ENCODE peak calls at places on chromosomes 6 and 20, in eight cellular contexts. W is pancreas, X is RWPE2, K is mesendoderm, B is endodermal cell, U is SJSA1, Z is H9, O is breast epithelium. A is an unnamed sample.

GRCh38 chr6:106477790-106478189 is 117.3 kb downstream of the CRYBG1 start:
- DNase-seq in B (no peak), K (no peak), U (no peak), X (no peak), W (no peak), O (no peak), Z (no peak), A (no peak)

GRCh38 chr6:53347921-53348435 is 772 bp downstream of the ELOVL5 start:
- DNase-seq in X (no peak), O (peak), B (peak), K (peak), U (peak), W (peak), Z (peak), A (peak)

GRCh38 chr6:122663981-122664380 is 53.8 kb downstream of the PKIB start:
- DNase-seq in B (no peak), K (no peak), O (no peak), X (no peak), U (no peak), W (peak), Z (no peak), A (no peak)

GRCh38 chr6:105015482-105015881 is 58.6 kb downstream of the LIN28B start:
- DNase-seq in B (no peak), K (peak), U (peak), W (no peak), O (no peak), Z (no peak), X (no peak), A (no peak)

GRCh38 chr6:123415844-123416468 is 220.8 kb downstream of the TRDN start:
- DNase-seq in O (peak), B (peak), Z (peak), K (peak), X (no peak), W (peak), U (peak), A (peak)

GRCh38 chr6:87172292-87172691 is 16.9 kb downstream of the ZNF292 start:
- DNase-seq in Z (no peak), K (no peak), U (no peak), B (no peak), O (no peak), W (no peak), X (no peak), A (peak)

GRCh38 chr6:30219244-30219643 is 6.0 kb upstream of the TRIM26 start:
- DNase-seq in K (peak), B (peak), Z (peak), U (peak), O (no peak), W (no peak), X (no peak), A (peak)

GRCh38 chr6:144285548-144285797 is 338 bp downstream of the UTRN start:
- DNase-seq in U (peak), B (no peak), O (no peak), Z (no peak), W (no peak), K (no peak), X (no peak), A (no peak)

GRCh38 chr20:41029150-41029872 is 689 bp downstream of the TOP1 start:
- DNase-seq in K (peak), W (peak), X (no peak), B (peak), Z (no peak), O (no peak), U (peak), A (peak)

GRCh38 chr6:110495949-110496348 is 19.5 kb upstream of the SLC22A16 start:
- DNase-seq in X (no peak), W (no peak), Z (no peak), K (peak), U (no peak), B (no peak), O (no peak), A (no peak)

GRCh38 chr6:158756126-158756525 is 63.0 kb downstream of the EZR start:
- DNase-seq in W (no peak), O (peak), U (no peak), K (no peak), X (no peak), Z (no peak), B (peak), A (no peak)

GRCh38 chr20:4726710-4727391 is 5.1 kb downstream of the PRND start:
- DNase-seq in O (no peak), U (peak), K (peak), W (no peak), Z (no peak), X (no peak), B (no peak), A (no peak)

GRCh38 chr6:43806041-43806757 is 36.2 kb downstream of the VEGFA start:
- DNase-seq in B (no peak), X (no peak), W (peak), U (no peak), K (peak), Z (no peak), O (no peak), A (no peak)

GRCh38 chr6:7914991-7915789 is 4.6 kb upstream of the TXNDC5 start:
- DNase-seq in B (peak), W (no peak), K (no peak), U (no peak), O (no peak), Z (no peak), X (no peak), A (no peak)

GRCh38 chr6:167056370-167056769 is 57.2 kb downstream of the CEP43 start:
- DNase-seq in B (no peak), X (no peak), W (no peak), K (no peak), O (no peak), U (no peak), Z (no peak), A (no peak)

GRCh38 chr6:108027594-108027993 is 46.9 kb downstream of the OSTM1 start:
- DNase-seq in W (peak), X (no peak), U (no peak), Z (no peak), B (peak), K (peak), O (no peak), A (peak)

GRCh38 chr6:24122139-24122538 is 3.9 kb upstream of the NRSN1 start:
- DNase-seq in Z (no peak), O (no peak), B (no peak), U (no peak), W (no peak), X (no peak), K (no peak), A (no peak)

GRCh38 chr6:35260642-35261570 is 1.4 kb downstream of the ZNF76 start:
- DNase-seq in W (no peak), O (no peak), K (no peak), U (no peak), Z (no peak), B (no peak), X (no peak), A (no peak)

GRCh38 chr6:131954775-131955107 is 3.6 kb upstream of the CCN2 start:
- DNase-seq in U (peak), O (peak), Z (no peak), B (no peak), W (peak), X (peak), K (peak), A (peak)

GRCh38 chr20:760751-761417 is 7.4 kb downstream of the SLC52A3 start:
- DNase-seq in K (peak), W (peak), Z (peak), B (peak), X (no peak), U (no peak), O (no peak), A (peak)

GRCh38 chr20:47629907-47630306 is 128.2 kb downstream of the NCOA3 start:
- DNase-seq in X (no peak), O (no peak), B (no peak), K (no peak), U (no peak), W (no peak), Z (no peak), A (no peak)

GRCh38 chr20:24762791-24763350 is 186.2 kb upstream of the CST7 start:
- DNase-seq in W (no peak), K (no peak), U (no peak), X (no peak), O (no peak), Z (peak), B (peak), A (no peak)

GRCh38 chr20:11174861-11175260 is 501.1 kb upstream of the JAG1 start:
- DNase-seq in O (no peak), W (no peak), X (no peak), U (no peak), Z (no peak), K (no peak), B (no peak), A (no peak)

GRCh38 chr6:13282393-13283069 is 45.8 kb downstream of the TBC1D7 start:
- DNase-seq in U (no peak), Z (no peak), O (no peak), X (no peak), K (no peak), B (no peak), W (no peak), A (no peak)

GRCh38 chr20:50359607-50360217 is 150.5 kb upstream of the PTPN1 start:
- DNase-seq in X (no peak), Z (no peak), W (no peak), O (no peak), B (no peak), K (no peak), U (no peak), A (no peak)

GRCh38 chr6:113560908-113561307 is 296.2 kb upstream of the MARCKS start:
- DNase-seq in B (no peak), X (no peak), K (no peak), W (no peak), O (no peak), U (peak), Z (no peak), A (no peak)

GRCh38 chr6:107877968-107878367 is 53.9 kb upstream of the SCML4 start:
- DNase-seq in K (no peak), O (no peak), W (no peak), Z (no peak), B (no peak), X (no peak), U (no peak), A (no peak)

GRCh38 chr6:125674230-125674629 is 75.2 kb upstream of the HEY2 start:
- DNase-seq in W (no peak), K (no peak), U (no peak), Z (no peak), B (no peak), O (no peak), X (no peak), A (no peak)

GRCh38 chr6:134510920-134511319 is 193.0 kb upstream of the SGK1 start:
- DNase-seq in O (no peak), W (no peak), Z (no peak), K (no peak), X (no peak), U (no peak), B (no peak), A (no peak)

GRCh38 chr6:143187173-143187908 is 126.7 kb downstream of the AIG1 start:
- DNase-seq in W (no peak), U (peak), K (no peak), Z (no peak), X (no peak), O (no peak), B (no peak), A (no peak)

GRCh38 chr6:83183082-83183828 is 9.8 kb downstream of the PGM3 start:
- DNase-seq in U (peak), O (no peak), W (no peak), B (no peak), X (no peak), Z (no peak), K (no peak), A (no peak)

GRCh38 chr20:52047811-52048302 is 143.7 kb downstream of the ZFP64 start:
- DNase-seq in B (peak), K (peak), X (no peak), U (peak), W (no peak), Z (peak), O (no peak), A (peak)

GRCh38 chr6:7909323-7910276 is 988 bp downstream of the TXNDC5 start:
- DNase-seq in K (peak), Z (peak), O (no peak), W (peak), B (peak), U (peak), X (peak), A (peak)

GRCh38 chr6:31079656-31080261 is 32.6 kb downstream of the C6orf15 start:
- DNase-seq in O (peak), W (peak), U (peak), X (no peak), K (peak), B (peak), Z (peak), A (peak)

GRCh38 chr20:4234128-4234527 is 218.8 kb upstream of the RNF24 start:
- DNase-seq in W (peak), X (no peak), U (no peak), O (no peak), Z (no peak), K (no peak), B (no peak), A (no peak)

GRCh38 chr6:36028088-36028886 is 679 bp downstream of the MAPK14 start:
- DNase-seq in W (peak), X (no peak), U (peak), Z (peak), B (peak), O (no peak), K (peak), A (peak)

GRCh38 chr6:157272866-157273755 is 50.2 kb downstream of the TMEM242 start:
- DNase-seq in W (no peak), X (no peak), O (no peak), U (no peak), K (peak), Z (peak), B (peak), A (peak)

GRCh38 chr20:33561981-33562601 is 72.2 kb downstream of the CBFA2T2 start:
- DNase-seq in B (peak), Z (peak), K (peak), X (peak), W (peak), O (peak), U (peak), A (peak)

GRCh38 chr6:136566007-136566487 is 15.8 kb upstream of the MAP7 start:
- DNase-seq in O (no peak), X (no peak), W (peak), U (no peak), B (no peak), K (no peak), Z (no peak), A (no peak)

GRCh38 chr6:136571065-136571464 is 20.8 kb upstream of the MAP7 start:
- DNase-seq in K (peak), X (no peak), O (no peak), B (no peak), U (no peak), W (no peak), Z (no peak), A (peak)

GRCh38 chr6:136568129-136568528 is 17.9 kb upstream of the MAP7 start:
- DNase-seq in Z (no peak), U (no peak), K (no peak), X (no peak), B (no peak), W (no peak), O (no peak), A (no peak)

GRCh38 chr6:136566851-136567250 is 16.6 kb upstream of the MAP7 start:
- DNase-seq in O (no peak), U (no peak), X (no peak), K (no peak), Z (no peak), W (no peak), B (no peak), A (no peak)

DNA sequence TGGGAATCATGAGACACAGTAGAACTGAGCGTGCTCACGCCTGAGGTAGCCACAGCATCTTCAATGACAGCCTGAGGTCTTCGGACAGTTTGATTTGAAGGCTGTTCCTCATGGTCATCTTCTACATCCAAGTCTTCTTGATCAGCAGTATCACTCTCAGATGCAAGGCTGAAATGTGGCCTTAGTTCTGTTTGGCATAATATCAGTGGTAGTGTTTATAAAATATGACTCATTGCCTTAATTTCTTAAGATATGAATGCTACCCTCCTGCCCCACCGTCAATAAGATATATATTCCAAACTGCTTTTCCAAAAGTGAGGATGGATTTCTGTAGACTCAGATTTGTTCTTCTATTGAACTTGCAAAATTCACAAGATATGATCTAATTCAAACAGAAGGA is 17.5 kb upstream of the MAP7 start:
- DNase-seq in B (no peak), O (no peak), K (no peak), W (no peak), X (no peak), U (no peak), Z (no peak), A (no peak)
- H3K27ac ChIP-seq in B (no peak), O (no peak), K (no peak), W (no peak), X (no peak), U (no peak), Z (no peak), A (no peak)

GRCh38 chr6:160421854-160422253 is 73.7 kb downstream of the SLC22A3 start:
- DNase-seq in W (no peak), B (no peak), X (no peak), U (no peak), Z (no peak), K (no peak), O (no peak), A (no peak)
- H3K27ac ChIP-seq in W (no peak), B (no peak), X (no peak), U (no peak), Z (no peak), K (no peak), O (peak), A (no peak)

GRCh38 chr20:23340524-23340923 is 10.1 kb upstream of the NXT1 start:
- DNase-seq in Z (peak), W (no peak), U (peak), B (peak), X (no peak), K (peak), O (peak), A (peak)
- H3K27ac ChIP-seq in Z (no peak), W (no peak), U (no peak), B (no peak), X (no peak), K (no peak), O (no peak), A (no peak)

GRCh38 chr6:96152114-96152708 is 136.4 kb downstream of the FUT9 start:
- DNase-seq in W (no peak), B (no peak), K (no peak), Z (no peak), X (no peak), O (no peak), U (no peak), A (no peak)
- H3K27ac ChIP-seq in W (no peak), B (no peak), K (no peak), Z (no peak), X (no peak), O (no peak), U (no peak), A (no peak)

DNA sequence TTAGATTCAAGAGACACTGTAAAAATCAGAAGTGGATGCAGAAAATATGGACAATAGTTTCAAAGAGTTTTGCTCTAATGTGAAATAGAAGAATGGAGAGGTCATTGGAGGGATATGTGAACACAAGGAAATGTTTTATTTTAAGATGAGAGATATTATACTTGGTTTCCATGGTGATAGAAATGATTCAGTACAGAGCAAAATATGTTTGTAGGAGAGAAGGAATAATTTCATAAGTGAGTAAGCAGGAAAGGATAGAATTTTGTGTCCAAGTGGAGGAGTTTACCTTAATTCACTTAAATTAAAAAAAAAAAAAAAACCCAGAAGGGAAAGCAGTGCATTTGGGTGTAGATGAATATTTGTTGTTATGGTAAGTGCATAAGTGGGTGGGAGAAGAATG is 689.1 kb upstream of the GJE1 start:
- DNase-seq in K (no peak), U (no peak), B (no peak), W (no peak), Z (no peak), X (no peak), O (no peak), A (no peak)
- H3K27ac ChIP-seq in K (no peak), U (no peak), B (no peak), W (no peak), Z (no peak), X (no peak), O (no peak), A (no peak)

GRCh38 chr6:118708055-118708454 is 56.7 kb upstream of the CEP85L start:
- DNase-seq in U (no peak), X (no peak), Z (no peak), B (no peak), W (no peak), O (no peak), K (peak), A (no peak)

GRCh38 chr6:118704911-118705310 is 53.5 kb upstream of the CEP85L start:
- DNase-seq in K (peak), W (no peak), Z (no peak), X (no peak), U (no peak), O (no peak), B (no peak), A (peak)

GRCh38 chr6:118705799-118706481 is 54.5 kb upstream of the CEP85L start:
- DNase-seq in Z (peak), U (peak), X (no peak), W (no peak), K (peak), B (peak), O (no peak), A (peak)

GRCh38 chr6:118708736-118709135 is 57.3 kb upstream of the CEP85L start:
- DNase-seq in X (no peak), W (no peak), Z (no peak), O (no peak), K (no peak), U (no peak), B (no peak), A (no peak)

DNA sequence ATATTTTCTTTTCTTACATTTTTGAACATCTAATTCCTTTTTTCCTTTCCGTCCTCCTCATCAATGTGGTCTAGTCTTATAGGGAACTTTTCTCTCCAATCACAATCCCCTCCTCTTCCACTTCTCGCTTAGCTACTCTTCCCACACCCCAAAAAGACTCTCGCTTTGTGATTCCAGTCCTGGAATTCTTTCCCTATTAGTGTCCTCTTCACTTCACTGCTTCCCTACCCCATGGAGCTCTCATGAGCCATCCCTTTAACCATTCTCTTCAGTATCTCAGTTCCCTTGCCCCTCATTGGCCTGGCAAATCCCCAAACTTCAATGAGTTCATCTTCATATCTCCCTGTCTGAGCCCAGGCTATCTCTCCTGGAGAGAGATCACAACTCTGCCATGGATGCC is 55.3 kb upstream of the CEP85L start:
- DNase-seq in B (peak), W (no peak), K (peak), O (no peak), U (no peak), Z (no peak), X (no peak), A (peak)
- H3K27ac ChIP-seq in B (no peak), W (no peak), K (no peak), O (no peak), U (peak), Z (no peak), X (no peak), A (peak)

GRCh38 chr6:129705212-129705611 is 4.8 kb downstream of the ARHGAP18 start:
- DNase-seq in K (no peak), Z (no peak), W (no peak), X (no peak), U (no peak), O (no peak), B (no peak), A (no peak)
- H3K27ac ChIP-seq in K (no peak), Z (no peak), W (no peak), X (no peak), U (no peak), O (no peak), B (no peak), A (no peak)

GRCh38 chr6:836276-836853 is 143.4 kb upstream of the EXOC2 start:
- DNase-seq in O (no peak), Z (no peak), U (peak), K (no peak), B (no peak), W (no peak), X (no peak), A (no peak)
- H3K27ac ChIP-seq in O (no peak), Z (no peak), U (peak), K (no peak), B (no peak), W (no peak), X (peak), A (no peak)